ENCODE peak calls at places on chromosomes 5 and 9, in four cellular contexts. P is sigmoid colon, E is GM12878, Q is transverse colon. B is an unnamed sample. For H3K4me1, the result is how much of the 10 kb centered on the place peaks cover.

GRCh38 chr9:35891649-35892048 is 14.4 kb upstream of the HRCT1 start:
- DNase-seq in P (no peak), E (no peak), Q (no peak), B (no peak)

GRCh38 chr5:148844433-148845279 is 18.2 kb downstream of the ADRB2 start:
- DNase-seq in P (no peak), E (no peak), Q (no peak), B (no peak)

GRCh38 chr5:33850100-33850594 is 41.6 kb downstream of the ADAMTS12 start:
- DNase-seq in P (no peak), E (peak), Q (no peak), B (no peak)

GRCh38 chr9:137394866-137395665 is 27.9 kb downstream of the EXD3 start:
- DNase-seq in P (no peak), E (no peak), Q (no peak), B (no peak)

GRCh38 chr9:95874303-95874988 is 1.0 kb upstream of the ERCC6L2 start:
- DNase-seq in P (no peak), E (no peak), Q (no peak), B (no peak)

GRCh38 chr9:89036862-89037261 is 45.6 kb downstream of the S1PR3 start:
- DNase-seq in P (no peak), E (no peak), Q (no peak), B (no peak)

GRCh38 chr9:22911632-22912031 is 465.0 kb downstream of the DMRTA1 start:
- DNase-seq in P (no peak), E (no peak), Q (no peak), B (no peak)

GRCh38 chr9:7185612-7186011 is 427.8 kb downstream of the KDM4C start:
- DNase-seq in P (no peak), E (no peak), Q (no peak), B (no peak)

GRCh38 chr9:35603506-35603985 is 1.5 kb upstream of the TESK1 start:
- DNase-seq in P (peak), E (no peak), Q (peak), B (no peak)

GRCh38 chr9:93950619-93951601 is 4.2 kb downstream of the BARX1 start:
- DNase-seq in P (no peak), E (no peak), Q (peak), B (no peak)

GRCh38 chr5:76754765-76755164 is 38.8 kb downstream of the F2R start:
- DNase-seq in P (no peak), E (no peak), Q (no peak), B (no peak)

GRCh38 chr9:91034976-91035824 is 233.6 kb downstream of the SYK start:
- DNase-seq in P (no peak), E (peak), Q (no peak), B (no peak)

GRCh38 chr9:38339087-38339486 is 53.4 kb upstream of the ALDH1B1 start:
- DNase-seq in P (no peak), E (peak), Q (no peak), B (no peak)

GRCh38 chr5:77892061-77893010 is 116.2 kb upstream of the TBCA start:
- DNase-seq in P (no peak), E (no peak), Q (no peak), B (no peak)

GRCh38 chr9:36007309-36007708 is 29.4 kb upstream of the RECK start:
- DNase-seq in P (no peak), E (no peak), Q (no peak), B (no peak)

GRCh38 chr5:16483361-16483760 is 17.8 kb upstream of the ZNF622 start:
- DNase-seq in P (no peak), E (no peak), Q (no peak), B (no peak)

GRCh38 chr9:30065888-30066287 is 2318.6 kb upstream of the ACO1 start:
- DNase-seq in P (no peak), E (no peak), Q (no peak), B (no peak)

GRCh38 chr9:129140397-129141065 is 29.3 kb downstream of the PTPA start:
- DNase-seq in P (peak), E (no peak), Q (peak), B (peak)

GRCh38 chr5:1178529-1179382 is 22.6 kb upstream of the SLC6A19 start:
- DNase-seq in P (no peak), E (no peak), Q (no peak), B (no peak)

GRCh38 chr5:143313298-143313852 is 90.1 kb downstream of the NR3C1 start:
- DNase-seq in P (no peak), E (no peak), Q (no peak), B (no peak)

GRCh38 chr5:3056901-3057300 is 305.4 kb upstream of the IRX2 start:
- DNase-seq in P (no peak), E (no peak), Q (no peak), B (no peak)

GRCh38 chr5:3050863-3051262 is 299.4 kb upstream of the IRX2 start:
- DNase-seq in P (no peak), E (no peak), Q (no peak), B (no peak)

GRCh38 chr5:3049261-3049660 is 297.8 kb upstream of the IRX2 start:
- DNase-seq in P (no peak), E (no peak), Q (no peak), B (no peak)

GRCh38 chr5:3047212-3047774 is 295.8 kb upstream of the IRX2 start:
- DNase-seq in P (no peak), E (no peak), Q (no peak), B (no peak)

DNA sequence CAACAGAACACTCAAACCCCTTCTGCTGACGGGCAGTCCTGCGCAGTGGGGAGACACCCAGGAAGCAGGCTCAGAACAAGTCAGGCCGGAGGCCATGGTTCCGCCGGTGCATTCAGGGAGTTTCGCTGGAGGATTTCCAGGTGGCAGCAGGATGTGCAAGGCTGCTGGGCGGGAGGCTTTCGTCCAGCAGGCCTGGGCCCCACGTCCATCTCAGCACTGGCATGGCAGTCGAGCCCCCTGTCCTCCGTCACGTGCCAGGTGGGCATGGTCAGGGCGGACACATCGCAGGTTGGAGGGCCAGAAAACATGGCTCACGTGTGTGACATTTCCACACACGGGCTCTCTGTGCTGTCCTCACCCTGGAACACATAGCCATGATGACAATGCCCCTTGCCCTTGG is 299.9 kb upstream of the IRX2 start:
- DNase-seq in P (no peak), E (no peak), Q (no peak), B (no peak)
- TF ChIP-seq POLR2AphosphoS5 in P (no peak), E (no peak), Q (no peak), B (no peak)

DNA sequence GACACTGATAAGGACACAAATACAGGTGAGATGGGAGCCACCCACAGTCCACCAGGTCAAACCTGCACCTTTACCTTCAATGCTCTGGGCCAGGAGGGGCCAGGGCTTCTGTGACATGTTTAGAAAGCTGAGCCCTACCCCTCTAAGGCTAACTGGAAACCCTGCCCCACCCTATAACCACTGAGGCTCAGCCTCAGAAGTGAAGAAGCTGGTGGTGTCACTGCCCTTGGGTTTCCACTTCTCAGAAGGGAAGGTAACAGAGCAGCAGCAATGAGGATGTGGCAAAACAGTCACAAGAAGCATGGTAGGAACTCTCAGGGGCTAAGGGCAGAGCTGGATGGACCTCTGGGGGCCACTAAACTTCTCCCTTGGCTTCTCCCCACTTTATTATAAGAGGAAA is 6.0 kb downstream of the PDGFRB start:
- DNase-seq in P (no peak), E (no peak), Q (no peak), B (no peak)
- H3K4me1 ChIP-seq in P (under half), E (under half), Q (under half), B (under half)

DNA sequence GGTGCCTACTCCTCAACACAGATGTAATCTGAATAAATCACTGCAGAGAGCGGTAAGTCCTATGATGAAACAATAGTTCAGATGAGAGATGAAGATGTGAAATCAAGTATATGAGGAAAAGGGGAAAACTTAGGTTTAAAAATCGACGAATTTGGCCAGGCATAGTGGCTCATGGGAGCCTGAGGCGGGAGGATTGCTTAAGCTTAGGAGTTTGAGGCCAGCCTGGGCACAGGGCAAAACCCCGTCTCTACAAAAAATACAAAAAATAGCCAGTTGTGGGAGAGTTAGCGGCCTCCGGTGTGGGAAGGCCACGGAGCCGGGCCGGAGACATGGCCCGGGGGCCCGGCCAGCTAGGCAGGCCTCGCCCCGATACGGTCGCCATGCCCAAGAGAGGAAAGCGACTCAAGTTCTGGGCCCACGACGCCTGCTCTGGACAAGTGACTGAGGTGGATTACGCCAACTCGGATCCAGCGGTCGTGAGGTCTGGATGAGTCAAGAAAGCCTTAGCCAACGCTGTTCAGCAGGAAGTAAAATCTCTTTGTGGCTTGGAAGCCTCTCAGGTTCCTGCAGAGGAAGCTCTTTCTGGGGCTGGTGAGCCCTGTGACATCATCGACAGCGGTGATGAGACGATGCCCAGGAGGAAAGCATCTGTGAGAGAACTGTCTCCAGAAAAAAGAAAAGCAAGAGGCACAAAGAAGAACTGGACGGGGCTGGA is 62.8 kb upstream of the SUB1 start:
- DNase-seq in P (no peak), E (no peak), Q (peak), B (no peak)
- TF ChIP-seq POLR2AphosphoS5 in P (no peak), E (no peak), Q (no peak), B (no peak)

GRCh38 chr5:158644301-158644700 is 455.4 kb downstream of the EBF1 start:
- DNase-seq in P (no peak), E (no peak), Q (no peak), B (no peak)

GRCh38 chr5:158648631-158649030 is 451.1 kb downstream of the EBF1 start:
- DNase-seq in P (no peak), E (no peak), Q (no peak), B (no peak)

GRCh38 chr5:158642852-158643251 is 456.9 kb downstream of the EBF1 start:
- DNase-seq in P (no peak), E (no peak), Q (no peak), B (no peak)

GRCh38 chr5:158647264-158647663 is 452.5 kb downstream of the EBF1 start:
- DNase-seq in P (no peak), E (no peak), Q (no peak), B (no peak)
- H3K4me1 ChIP-seq in P (under half), E (under half), Q (under half), B (under half)

GRCh38 chr5:135993894-135994514 is 34.8 kb upstream of the TGFBI start:
- DNase-seq in P (no peak), E (no peak), Q (no peak), B (no peak)
- TF ChIP-seq POLR2AphosphoS5 in P (peak), E (no peak), Q (peak), B (no peak)

DNA sequence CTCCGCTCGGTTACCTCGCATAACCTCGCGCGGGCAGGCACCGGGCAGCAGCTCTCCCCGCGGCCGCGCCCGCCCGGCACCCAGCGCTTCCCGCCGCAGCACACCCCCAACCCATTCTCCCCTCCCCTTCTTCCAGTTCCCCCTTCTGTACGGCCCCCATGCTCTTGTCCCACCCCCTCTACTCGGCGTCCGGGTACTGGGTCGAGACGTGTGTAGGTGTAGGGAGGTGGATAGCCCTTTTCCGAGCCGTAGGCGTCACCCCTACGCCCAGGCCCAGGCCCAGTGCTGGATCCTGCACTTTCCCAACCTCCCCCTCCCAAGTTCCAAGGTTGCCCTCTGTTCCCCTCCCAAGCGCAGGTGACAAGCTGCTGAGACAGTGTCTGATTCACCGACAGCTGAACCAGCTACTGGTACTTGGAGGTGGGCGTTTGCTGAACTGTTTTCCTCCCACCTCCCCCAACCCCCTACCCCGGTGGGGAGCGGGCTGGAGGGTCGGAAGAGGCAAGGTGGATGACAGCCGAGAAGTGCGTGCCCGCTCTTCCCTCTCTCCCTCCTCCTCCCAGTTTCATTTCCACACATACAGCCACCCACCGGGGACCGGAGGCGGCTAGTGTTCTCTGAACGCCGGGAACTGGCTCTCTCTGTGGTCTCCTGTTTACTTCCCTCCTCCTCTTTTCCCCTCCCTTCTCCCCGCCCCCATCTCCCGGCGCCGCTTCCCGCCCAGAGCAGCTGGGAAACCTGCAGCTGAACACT is 6.0 kb upstream of the KLF9 start:
- DNase-seq in P (peak), E (no peak), Q (peak), B (peak)
- H3K4me1 ChIP-seq in P (under half), E (under half), Q (half or more), B (under half)

GRCh38 chr9:134642385-134643181 is 980 bp downstream of the COL5A1 start:
- DNase-seq in P (peak), E (no peak), Q (peak), B (no peak)

GRCh38 chr9:134641989-134642384 is 384 bp downstream of the COL5A1 start:
- DNase-seq in P (no peak), E (no peak), Q (no peak), B (no peak)

GRCh38 chr9:134640491-134641172 is 971 bp upstream of the COL5A1 start:
- DNase-seq in P (no peak), E (no peak), Q (no peak), B (no peak)

GRCh38 chr9:134639994-134640393 is 1.6 kb upstream of the COL5A1 start:
- DNase-seq in P (no peak), E (no peak), Q (no peak), B (no peak)

DNA sequence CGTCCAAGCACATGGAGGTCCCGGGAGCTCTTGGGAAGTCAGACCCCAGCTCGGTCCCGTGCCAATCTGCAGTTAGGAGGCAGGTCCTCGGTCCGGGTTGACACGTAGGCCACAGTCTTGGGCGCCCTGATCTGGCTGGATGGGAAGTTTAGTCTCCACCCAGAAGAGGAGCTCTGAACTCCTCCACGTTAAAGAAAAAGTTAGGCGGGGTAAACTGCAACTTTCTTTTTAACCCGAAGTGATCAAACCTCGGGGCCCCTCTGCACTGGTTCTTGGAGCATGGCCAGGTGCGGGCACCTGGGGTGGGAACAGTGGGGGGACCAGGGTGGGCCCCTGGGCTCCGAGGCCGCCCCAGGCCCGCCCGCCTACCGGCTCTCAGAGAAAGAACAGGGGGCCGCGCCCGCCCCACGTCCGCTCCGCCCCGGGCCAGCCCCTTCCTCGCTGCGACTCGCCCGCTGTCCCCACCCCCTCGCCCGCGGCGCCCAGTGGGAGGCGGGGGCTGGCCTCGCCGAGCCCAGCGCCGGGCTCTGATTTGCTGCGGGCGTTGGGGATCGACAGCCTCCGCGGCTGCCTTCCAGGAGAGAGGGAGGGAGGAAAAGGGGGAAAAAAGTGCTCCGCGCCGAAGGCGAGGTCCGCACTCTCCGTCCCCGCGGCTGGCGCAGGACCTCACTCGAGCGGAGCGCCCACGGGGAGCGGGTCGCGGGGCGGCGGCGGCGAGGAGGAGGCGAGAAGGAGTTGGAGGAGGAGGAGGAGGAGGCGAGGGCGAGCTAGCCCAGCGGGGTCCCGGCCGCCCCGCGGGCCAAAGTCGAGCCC is at the start of gene COL5A1:
- DNase-seq in P (peak), E (no peak), Q (peak), B (peak)
- TF ChIP-seq POLR2AphosphoS5 in P (peak), E (no peak), Q (peak), B (peak)

B was measured in breast epithelium.